ENCODE peak calls at places on chromosomes 6 and 20, in seven cellular contexts. E is AG10803, Q is spleen, N is AG09319, W is astrocyte of the cerebellum, J is IMR-90, P is WTC11. Z is an unnamed sample.
A peak's percentile ranks its signal among the peaks of the same experiment; 100 is the strongest.

GRCh38 chr20:32969356-32970114 is 34.7 kb downstream of the SUN5 start:
- DNase-seq in E (no peak), Q (peak; percentile 36), N (no peak), W (no peak), J (no peak), P (no peak), Z (peak; percentile 15)

GRCh38 chr6:144879436-144879835 is 594.3 kb downstream of the UTRN start:
- DNase-seq in E (no peak), Q (no peak), N (no peak), W (no peak), J (no peak), P (no peak), Z (no peak)

GRCh38 chr6:100462396-100462795 is 2.3 kb downstream of the SIM1 start:
- DNase-seq in E (no peak), Q (no peak), N (no peak), W (no peak), J (no peak), P (no peak), Z (no peak)

GRCh38 chr6:108353853-108354252 is 59.0 kb downstream of the AFG1L start:
- DNase-seq in E (no peak), Q (no peak), N (no peak), W (no peak), J (peak; percentile 17), P (no peak), Z (no peak)

GRCh38 chr20:32539063-32539816 is 45.9 kb downstream of the NOL4L start:
- DNase-seq in E (no peak), Q (no peak), N (no peak), W (no peak), J (no peak), P (no peak), Z (no peak)

GRCh38 chr6:44024597-44025219 is 102.5 kb downstream of the MRPL14 start:
- DNase-seq in E (no peak), Q (peak; percentile 52), N (no peak), W (no peak), J (no peak), P (no peak), Z (no peak)

GRCh38 chr6:35034411-35035171 is 106.5 kb downstream of the TCP11 start:
- DNase-seq in E (peak; percentile 54), Q (no peak), N (no peak), W (no peak), J (no peak), P (no peak), Z (no peak)

GRCh38 chr6:149888113-149888512 is 9.8 kb downstream of the RAET1E start:
- DNase-seq in E (no peak), Q (no peak), N (no peak), W (no peak), J (no peak), P (no peak), Z (no peak)

GRCh38 chr6:40472354-40472753 is 114.8 kb downstream of the LRFN2 start:
- DNase-seq in E (no peak), Q (no peak), N (no peak), W (no peak), J (no peak), P (no peak), Z (no peak)

GRCh38 chr6:134534708-134535149 is 216.8 kb upstream of the SGK1 start:
- DNase-seq in E (peak; percentile 62), Q (no peak), N (no peak), W (no peak), J (peak; percentile 66), P (no peak), Z (no peak)

GRCh38 chr6:2713473-2714358 is 37.0 kb downstream of the MYLK4 start:
- DNase-seq in E (no peak), Q (no peak), N (no peak), W (peak; percentile 83), J (no peak), P (no peak), Z (no peak)

GRCh38 chr6:170248111-170248805 is 42.6 kb downstream of the DLL1 start:
- DNase-seq in E (no peak), Q (no peak), N (no peak), W (no peak), J (no peak), P (no peak), Z (no peak)

GRCh38 chr6:41785689-41786450 is 1.6 kb upstream of the TOMM6 start:
- DNase-seq in E (no peak), Q (no peak), N (no peak), W (no peak), J (no peak), P (peak; percentile 49), Z (peak; percentile 51)

GRCh38 chr6:72894091-72894490 is 272.2 kb downstream of the KCNQ5 start:
- DNase-seq in E (no peak), Q (no peak), N (no peak), W (no peak), J (no peak), P (no peak), Z (no peak)

GRCh38 chr6:16228709-16229665 is 9.4 kb upstream of the GMPR start:
- DNase-seq in E (no peak), Q (no peak), N (no peak), W (no peak), J (no peak), P (no peak), Z (no peak)
- TF ChIP-seq CTCF in E (no peak), Q (no peak), N (no peak), W (no peak), J (no peak), P (no peak), Z (no peak)

GRCh38 chr20:48785256-48785655 is 42.5 kb downstream of the PREX1 start:
- DNase-seq in E (no peak), Q (peak; percentile 66), N (no peak), W (no peak), J (no peak), P (no peak), Z (no peak)

GRCh38 chr20:48783533-48784272 is 44.1 kb downstream of the PREX1 start:
- DNase-seq in E (peak; percentile 54), Q (no peak), N (no peak), W (peak; percentile 51), J (peak; percentile 22), P (no peak), Z (no peak)

GRCh38 chr20:48782901-48783308 is 44.9 kb downstream of the PREX1 start:
- DNase-seq in E (no peak), Q (no peak), N (no peak), W (no peak), J (no peak), P (no peak), Z (no peak)

GRCh38 chr20:48785801-48786200 is 42.0 kb downstream of the PREX1 start:
- DNase-seq in E (no peak), Q (peak; percentile 63), N (no peak), W (no peak), J (no peak), P (no peak), Z (no peak)

GRCh38 chr20:48784273-48784641 is 43.5 kb downstream of the PREX1 start:
- DNase-seq in E (no peak), Q (no peak), N (no peak), W (no peak), J (no peak), P (no peak), Z (no peak)
- TF ChIP-seq CTCF in E (no peak), Q (no peak), N (no peak), W (no peak), J (no peak), P (no peak), Z (no peak)

DNA sequence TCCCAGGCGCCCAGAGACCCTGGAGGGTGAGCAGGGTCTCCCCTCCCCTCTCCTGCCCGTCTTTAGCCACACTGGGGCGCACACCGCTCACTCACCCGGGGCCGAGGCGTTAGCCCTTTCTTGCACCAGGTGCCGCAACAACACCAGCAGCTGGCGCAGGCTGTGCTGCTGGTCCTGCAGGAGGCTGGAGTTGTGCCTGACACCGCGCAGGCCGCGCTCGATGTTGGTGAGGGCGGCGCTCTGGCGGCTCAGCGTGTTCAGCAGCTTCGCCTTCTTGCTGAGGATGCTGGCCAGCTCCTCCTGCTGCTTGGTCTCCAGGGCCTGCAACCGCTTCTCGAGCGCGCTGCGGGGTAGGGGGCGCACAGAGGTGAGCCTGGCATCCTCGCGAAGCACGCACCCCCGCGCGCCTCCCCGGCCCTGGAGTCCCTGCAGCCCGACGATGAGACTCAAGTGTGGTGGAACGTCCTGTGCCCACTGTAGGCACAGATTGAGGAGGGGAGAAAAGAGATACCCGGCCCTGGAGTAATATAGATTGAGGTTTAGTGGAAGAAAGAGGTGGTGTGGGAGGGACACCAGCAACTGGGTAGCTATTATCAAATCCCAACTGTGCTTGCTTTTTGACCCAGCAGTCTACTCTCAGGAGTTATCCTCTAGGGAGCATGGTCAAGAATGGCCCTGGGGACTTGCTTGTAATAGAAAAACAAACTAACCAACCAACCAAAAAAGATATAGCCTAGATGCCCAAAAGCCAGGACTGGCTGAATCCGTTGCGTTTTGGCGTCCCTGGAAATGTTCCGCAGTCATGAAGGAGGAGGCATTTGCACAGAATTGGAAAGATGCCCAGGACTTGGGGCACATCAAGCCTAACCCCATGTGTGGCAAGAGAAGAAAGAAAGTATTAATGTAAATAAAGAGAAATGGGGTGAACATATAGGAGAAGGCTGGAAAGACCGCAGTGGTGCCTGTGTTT is 30.9 kb downstream of the ANGPT4 start:
- DNase-seq in E (peak; percentile 49), Q (no peak), N (no peak), W (no peak), J (peak; percentile 26), P (peak; percentile 90), Z (no peak)
- TF ChIP-seq CTCF in E (peak; percentile 6), Q (no peak), N (no peak), W (no peak), J (no peak), P (no peak), Z (no peak)

GRCh38 chr20:48919882-48920526 is 1.5 kb upstream of the ARFGEF2 start:
- DNase-seq in E (no peak), Q (no peak), N (no peak), W (no peak), J (no peak), P (no peak), Z (no peak)

GRCh38 chr20:48923149-48923718 is 1.7 kb downstream of the ARFGEF2 start:
- DNase-seq in E (no peak), Q (no peak), N (no peak), W (no peak), J (no peak), P (no peak), Z (no peak)

GRCh38 chr20:48921883-48922867 is 664 bp downstream of the ARFGEF2 start:
- DNase-seq in E (peak; percentile 52), Q (peak; percentile 92), N (no peak), W (no peak), J (peak; percentile 34), P (peak; percentile 55), Z (no peak)

GRCh38 chr20:48920527-48921167 is 864 bp upstream of the ARFGEF2 start:
- DNase-seq in E (no peak), Q (peak; percentile 87), N (no peak), W (no peak), J (no peak), P (no peak), Z (no peak)

DNA sequence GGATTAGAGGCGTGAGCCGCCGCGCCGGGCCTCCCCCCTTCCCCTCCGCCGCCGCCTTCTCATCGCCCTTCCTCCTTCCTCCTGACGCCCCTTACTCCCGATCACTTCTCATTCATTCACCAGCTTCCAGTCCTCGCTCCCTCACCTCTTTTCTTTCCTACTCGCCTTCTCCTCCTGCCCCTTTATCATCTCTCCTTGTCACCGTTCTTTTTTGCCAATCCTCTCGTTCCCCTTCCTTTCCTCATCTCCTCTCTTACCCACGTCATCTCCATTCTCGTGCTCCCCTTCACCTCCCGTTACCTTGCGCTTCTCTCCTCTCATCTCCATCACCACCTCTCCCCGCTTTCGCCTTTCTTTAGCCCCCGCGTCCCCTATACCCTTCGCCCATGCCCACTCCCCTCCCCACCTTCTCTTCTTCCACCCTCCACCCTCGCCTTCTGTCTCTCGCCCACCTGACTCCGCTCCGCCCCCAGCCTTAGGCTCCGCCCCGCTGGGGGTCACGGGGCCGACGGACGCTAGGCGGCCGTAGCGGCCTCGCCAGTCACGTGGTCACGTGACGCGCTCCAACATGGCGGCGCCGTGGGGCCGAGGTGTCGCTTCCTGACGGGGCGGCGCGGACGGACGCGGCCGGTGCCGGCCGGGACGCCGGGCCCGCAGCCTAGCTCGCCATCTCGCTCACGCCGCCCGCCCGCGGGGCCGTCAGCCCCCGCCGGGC is at the start of gene ARFGEF2:
- DNase-seq in E (peak; percentile 84), Q (peak; percentile 99), N (peak; percentile 69), W (peak; percentile 64), J (peak; percentile 87), P (peak; percentile 93), Z (peak; percentile 98)
- TF ChIP-seq CTCF in E (no peak), Q (peak; percentile 38), N (no peak), W (no peak), J (peak; percentile 7), P (no peak), Z (no peak)